ENCODE peak calls at places on chromosomes 7 and 10, in ten cellular contexts. I is non-pigmented ciliary epithelial cell; G is central memory CD4-positive, alpha-beta T cell; E is NCI-H2171 treated with DMSO at 0.1 percent for 48 hours; U is NCI-H748 treated with DMSO at 0.1 percent for 48 hours; C is iris pigment epithelial cell; V is NCI-H2029 treated with DMSO at 0.1 percent for 48 hours; Y is tibial nerve; S is NCI-H774; D is heart left ventricle. P is an unnamed sample.

GRCh38 chr10:133274751-133275682 is 1.7 kb downstream of the ADAM8 start:
- DNase-seq in I (no peak), G (peak), E (no peak), U (no peak), C (no peak), V (no peak), Y (no peak), S (no peak), D (peak), P (no peak)

GRCh38 chr7:36526720-36527548 is 137.3 kb downstream of the ANLN start:
- DNase-seq in I (peak), G (no peak), E (no peak), U (no peak), C (peak), V (no peak), Y (no peak), S (no peak), D (no peak), P (no peak)

GRCh38 chr7:143334244-143334643 is 18.3 kb downstream of the CLCN1 start:
- DNase-seq in I (no peak), G (no peak), E (no peak), U (no peak), C (peak), V (no peak), Y (no peak), S (no peak), D (no peak), P (no peak)

GRCh38 chr10:110671788-110672579 is 27.8 kb downstream of the RBM20 start:
- DNase-seq in I (no peak), G (peak), E (no peak), U (peak), C (peak), V (no peak), Y (peak), S (no peak), D (peak), P (peak)

GRCh38 chr10:69383485-69384089 is 33.1 kb downstream of the TACR2 start:
- DNase-seq in I (no peak), G (no peak), E (peak), U (no peak), C (peak), V (no peak), Y (no peak), S (no peak), D (peak), P (no peak)

GRCh38 chr10:118057351-118057750 is 10.6 kb upstream of the RAB11FIP2 start:
- DNase-seq in I (no peak), G (no peak), E (no peak), U (no peak), C (no peak), V (no peak), Y (no peak), S (no peak), D (no peak), P (no peak)

GRCh38 chr7:43489257-43489656 is 93.7 kb upstream of the STK17A start:
- DNase-seq in I (no peak), G (no peak), E (no peak), U (no peak), C (no peak), V (no peak), Y (no peak), S (no peak), D (no peak), P (no peak)

GRCh38 chr7:55552320-55553086 is 19.8 kb downstream of the VOPP1 start:
- DNase-seq in I (peak), G (no peak), E (no peak), U (no peak), C (peak), V (no peak), Y (no peak), S (no peak), D (no peak), P (peak)

GRCh38 chr10:72557362-72557761 is 68.5 kb downstream of the MICU1 start:
- DNase-seq in I (peak), G (no peak), E (no peak), U (no peak), C (peak), V (no peak), Y (no peak), S (no peak), D (no peak), P (no peak)

GRCh38 chr7:65269150-65269856 is 104.4 kb upstream of the ZNF92 start:
- DNase-seq in I (no peak), G (no peak), E (peak), U (peak), C (peak), V (peak), Y (no peak), S (peak), D (no peak), P (peak)

GRCh38 chr7:711093-711966 is 15.2 kb upstream of the DNAAF5 start:
- DNase-seq in I (no peak), G (no peak), E (no peak), U (no peak), C (no peak), V (no peak), Y (no peak), S (no peak), D (no peak), P (no peak)

GRCh38 chr7:29285451-29285807 is 90.9 kb downstream of the CHN2 start:
- DNase-seq in I (peak), G (peak), E (no peak), U (peak), C (peak), V (no peak), Y (no peak), S (peak), D (no peak), P (peak)

GRCh38 chr10:92241158-92241500 is 49.7 kb downstream of the CPEB3 start:
- DNase-seq in I (no peak), G (no peak), E (no peak), U (no peak), C (peak), V (no peak), Y (no peak), S (no peak), D (no peak), P (no peak)

GRCh38 chr7:45000096-45001032 is at the start of gene CCM2:
- DNase-seq in I (no peak), G (no peak), E (no peak), U (peak), C (peak), V (no peak), Y (no peak), S (peak), D (peak), P (peak)

GRCh38 chr10:24465899-24466615 is 257.1 kb downstream of the KIAA1217 start:
- DNase-seq in I (peak), G (peak), E (no peak), U (no peak), C (peak), V (peak), Y (no peak), S (peak), D (no peak), P (no peak)

GRCh38 chr10:127715782-127716378 is 21.1 kb upstream of the FOXI2 start:
- DNase-seq in I (peak), G (no peak), E (peak), U (peak), C (no peak), V (no peak), Y (no peak), S (no peak), D (no peak), P (no peak)

GRCh38 chr7:30196408-30196807 is 61.6 kb downstream of the MTURN start:
- DNase-seq in I (no peak), G (no peak), E (no peak), U (no peak), C (no peak), V (no peak), Y (no peak), S (no peak), D (no peak), P (no peak)

GRCh38 chr7:47266131-47266706 is 315.7 kb downstream of the TNS3 start:
- DNase-seq in I (no peak), G (no peak), E (peak), U (peak), C (peak), V (peak), Y (peak), S (peak), D (peak), P (peak)

GRCh38 chr10:132111121-132111731 is 45.5 kb downstream of the JAKMIP3 start:
- DNase-seq in I (no peak), G (no peak), E (no peak), U (no peak), C (no peak), V (no peak), Y (no peak), S (no peak), D (peak), P (no peak)

GRCh38 chr7:28347462-28347861 is 64.9 kb upstream of the CREB5 start:
- DNase-seq in I (no peak), G (no peak), E (no peak), U (no peak), C (peak), V (no peak), Y (no peak), S (no peak), D (no peak), P (no peak)

GRCh38 chr7:138459300-138460175 is 521 bp upstream of the TRIM24 start:
- DNase-seq in I (peak), G (peak), E (peak), U (peak), C (peak), V (peak), Y (no peak), S (peak), D (no peak), P (peak)

GRCh38 chr10:28783089-28783488 is 105.8 kb downstream of the BAMBI start:
- DNase-seq in I (no peak), G (no peak), E (no peak), U (no peak), C (no peak), V (no peak), Y (no peak), S (no peak), D (no peak), P (no peak)

GRCh38 chr10:99711129-99711719 is 20.7 kb downstream of the COX15 start:
- DNase-seq in I (no peak), G (peak), E (peak), U (no peak), C (peak), V (no peak), Y (peak), S (no peak), D (no peak), P (peak)